ENCODE peak calls at places on chromosomes 12 and 14, in five cellular contexts. O is IMR-90, G is A549, J is HepG2, K is K562. V is an unnamed sample.
A peak's percentile ranks its signal among the peaks of the same experiment; 100 is the strongest.

GRCh38 chr14:71665781-71666180 is 266.4 kb upstream of the RGS6 start:
- DNase-seq in J (no peak), O (no peak), G (no peak), K (no peak), V (no peak)

GRCh38 chr12:96219700-96220206 is 25.6 kb downstream of the ELK3 start:
- DNase-seq in K (no peak), O (peak; percentile 98), J (peak; percentile 50), G (peak; percentile 99), V (no peak)

GRCh38 chr12:114684098-114684869 is at the start of gene TBX3:
- DNase-seq in K (peak; percentile 90), O (peak; percentile 99), G (peak; percentile 97), J (peak; percentile 98), V (peak; percentile 88)

GRCh38 chr12:10214877-10215267 is 2.2 kb downstream of the GABARAPL1 start:
- DNase-seq in J (no peak), G (no peak), K (peak; percentile 9), O (no peak), V (no peak)

GRCh38 chr12:118830251-118830650 is 151.1 kb upstream of the SRRM4 start:
- DNase-seq in K (no peak), J (no peak), O (no peak), G (no peak), V (no peak)

GRCh38 chr14:65412881-65413738 is 580 bp downstream of the FUT8 start:
- DNase-seq in O (peak; percentile 73), G (peak; percentile 44), K (no peak), J (peak; percentile 17), V (peak; percentile 82)

GRCh38 chr14:89078021-89078676 is 253.7 kb downstream of the TTC8 start:
- DNase-seq in O (no peak), K (no peak), J (no peak), G (no peak), V (no peak)

GRCh38 chr14:72366619-72367018 is 434.4 kb downstream of the RGS6 start:
- DNase-seq in O (no peak), G (no peak), J (no peak), K (no peak), V (no peak)

GRCh38 chr14:35122696-35123387 is 490 bp downstream of the PRORP start:
- DNase-seq in K (peak; percentile 6), G (peak; percentile 55), O (peak; percentile 59), J (peak; percentile 69), V (no peak)

GRCh38 chr12:58583541-58583940 is 336.8 kb downstream of the LRIG3 start:
- DNase-seq in O (peak; percentile 19), K (no peak), G (no peak), J (no peak), V (no peak)

GRCh38 chr12:12467701-12468218 is 94.9 kb downstream of the DUSP16 start:
- DNase-seq in G (no peak), J (no peak), K (no peak), O (peak; percentile 11), V (no peak)

GRCh38 chr14:70186826-70187483 is 1.8 kb downstream of the SLC8A3 start:
- DNase-seq in G (no peak), O (no peak), K (no peak), J (no peak), V (no peak)

GRCh38 chr14:29724991-29725390 is 202.7 kb downstream of the PRKD1 start:
- DNase-seq in G (no peak), J (no peak), O (peak; percentile 63), K (no peak), V (no peak)

GRCh38 chr12:9687228-9687627 is 17.7 kb downstream of the CLEC2D start:
- DNase-seq in G (no peak), O (peak; percentile 49), K (peak; percentile 8), J (no peak), V (no peak)

GRCh38 chr14:26548431-26548830 is 49.4 kb downstream of the NOVA1 start:
- DNase-seq in G (no peak), K (no peak), O (no peak), J (no peak), V (no peak)

GRCh38 chr12:51917746-51918453 is 10.6 kb downstream of the ACVRL1 start:
- DNase-seq in G (no peak), O (no peak), J (no peak), K (peak; percentile 65), V (no peak)
- TF ChIP-seq MAFK in G (no peak), O (no peak), J (no peak), K (no peak), V (no peak)

GRCh38 chr12:90075685-90076084 is 367.0 kb upstream of the ATP2B1 start:
- DNase-seq in K (no peak), G (no peak), O (no peak), J (no peak), V (no peak)

GRCh38 chr12:90079811-90080210 is 371.2 kb upstream of the ATP2B1 start:
- DNase-seq in O (no peak), J (no peak), G (no peak), K (no peak), V (no peak)

GRCh38 chr12:90080616-90081015 is 372.0 kb upstream of the ATP2B1 start:
- DNase-seq in G (no peak), K (no peak), O (no peak), J (no peak), V (no peak)

GRCh38 chr12:90076851-90077319 is 368.2 kb upstream of the ATP2B1 start:
- DNase-seq in G (no peak), J (no peak), K (no peak), O (no peak), V (no peak)

DNA sequence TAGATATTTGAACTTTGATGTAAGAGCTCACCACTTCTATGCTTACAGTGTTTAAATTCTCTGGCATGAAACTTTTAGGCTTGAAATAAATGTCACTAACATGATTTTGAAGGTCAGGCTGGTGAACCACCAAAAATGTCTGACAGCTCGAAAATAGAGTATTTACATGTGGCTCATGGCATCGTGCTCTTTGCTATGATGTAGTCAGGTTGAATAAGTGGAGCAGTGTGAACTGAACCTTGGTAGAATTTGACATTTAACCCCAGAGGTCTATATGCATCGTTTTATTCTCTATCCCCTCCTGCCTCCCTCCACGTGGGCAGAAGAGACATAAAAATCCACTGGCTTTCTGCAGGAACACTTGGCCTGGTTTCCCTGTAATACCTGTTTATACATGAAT is 369.7 kb upstream of the ATP2B1 start:
- DNase-seq in J (no peak), K (no peak), G (no peak), O (no peak), V (no peak)
- TF ChIP-seq MAFK in J (no peak), K (no peak), G (no peak), O (no peak), V (no peak)

DNA sequence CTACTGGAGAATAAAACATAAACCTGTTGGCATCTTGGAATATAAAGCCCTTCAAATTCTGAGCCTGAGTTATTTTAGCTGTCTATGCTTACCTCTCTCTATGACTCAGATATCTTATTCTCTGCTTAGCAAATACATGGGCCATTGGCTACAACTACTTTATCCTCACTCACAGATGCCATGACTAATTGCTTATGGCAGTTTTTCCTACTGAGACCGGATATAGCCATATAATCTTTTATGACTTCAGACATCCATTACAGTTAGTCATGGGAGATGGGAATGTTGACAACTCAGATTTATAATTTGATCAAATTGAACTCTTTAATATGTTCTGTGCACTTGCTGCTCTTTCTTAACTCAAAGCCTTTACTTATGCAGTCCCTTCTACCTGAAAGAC is 502.4 kb upstream of the ATP2B1 start:
- DNase-seq in G (peak; percentile 5), J (no peak), K (no peak), O (peak; percentile 48), V (no peak)
- TF ChIP-seq MAFK in G (no peak), J (no peak), K (no peak), O (no peak), V (no peak)

GRCh38 chr12:89140141-89140540 is 212.2 kb downstream of the DUSP6 start:
- DNase-seq in J (no peak), O (peak; percentile 54), K (no peak), G (no peak), V (no peak)

GRCh38 chr12:89134213-89134770 is 218.0 kb downstream of the DUSP6 start:
- DNase-seq in J (peak; percentile 12), O (no peak), K (no peak), G (no peak), V (no peak)

GRCh38 chr12:89140580-89141236 is 211.6 kb downstream of the DUSP6 start:
- DNase-seq in G (no peak), K (no peak), J (no peak), O (peak; percentile 61), V (no peak)

GRCh38 chr12:89138048-89138852 is 214.1 kb downstream of the DUSP6 start:
- DNase-seq in G (no peak), J (no peak), O (peak; percentile 43), K (no peak), V (no peak)

GRCh38 chr12:89135976-89136634 is 216.2 kb downstream of the DUSP6 start:
- DNase-seq in K (no peak), J (no peak), O (peak; percentile 70), G (peak; percentile 9), V (no peak)
- TF ChIP-seq MAFK in K (no peak), J (no peak), O (no peak), G (no peak), V (no peak)

GRCh38 chr14:87049886-87050820 is 942.8 kb downstream of the GALC start:
- DNase-seq in G (peak; percentile 2), K (no peak), O (peak; percentile 47), J (peak; percentile 37), V (peak; percentile 67)
- TF ChIP-seq MAFK in G (no peak), K (no peak), O (no peak), J (no peak), V (no peak)

DNA sequence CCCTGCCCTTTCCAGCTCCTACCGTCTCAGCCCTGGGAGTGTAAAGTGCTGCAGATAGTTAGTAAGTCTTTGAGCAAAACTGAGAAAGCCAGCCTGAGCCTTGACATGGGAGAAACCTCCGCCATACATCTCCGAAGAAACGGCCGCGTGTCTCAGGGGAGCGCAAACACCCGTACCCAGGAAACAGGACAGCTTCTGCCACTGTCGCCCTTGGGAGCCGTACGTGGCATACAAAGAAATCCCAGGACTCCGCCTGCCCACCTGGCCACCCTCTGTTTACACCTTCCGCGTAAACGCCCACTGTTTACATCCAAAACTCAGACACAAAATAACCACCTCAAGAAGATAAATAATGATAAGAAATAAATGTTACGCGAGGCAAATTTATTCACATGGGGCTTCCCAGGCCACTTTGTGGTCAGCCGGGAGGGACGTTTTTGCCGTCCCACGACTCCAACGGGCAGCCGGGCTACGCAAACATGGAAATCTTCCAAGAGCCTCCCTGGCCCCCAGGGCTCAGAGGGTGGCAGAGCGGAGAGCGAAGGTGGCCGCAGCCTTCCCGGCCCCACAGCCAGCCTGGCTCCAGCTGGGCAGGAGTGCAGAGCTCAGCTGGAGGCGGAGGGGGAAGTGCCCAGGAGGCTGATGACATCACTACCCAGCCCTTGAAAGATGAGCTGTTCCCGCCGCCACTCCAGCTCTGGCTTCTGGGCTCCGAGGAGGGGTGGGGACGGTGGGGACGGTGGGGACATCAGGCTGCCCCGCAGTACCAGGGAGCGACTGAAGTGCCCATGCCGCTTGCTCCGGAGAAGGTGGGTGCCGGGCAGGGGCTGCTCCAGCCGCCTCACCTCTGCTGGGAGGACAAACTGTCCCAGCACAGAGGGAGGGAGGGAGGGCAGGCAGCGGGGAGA is at the start of gene BDKRB2:
- DNase-seq in G (peak; percentile 94), J (peak; percentile 54), K (no peak), O (peak; percentile 92), V (peak; percentile 69)
- TF ChIP-seq MAFK in G (no peak), J (no peak), K (no peak), O (peak; percentile 42), V (no peak)